ENCODE peak calls at places on chromosomes 1 and 21, in four cellular contexts. Y is GM12878, H is K562, Z is H1. K is an unnamed sample.

GRCh38 chr1:25573961-25574360 is 30.6 kb downstream of the LDLRAP1 start:
- DNase-seq in Y (no peak), H (no peak), Z (no peak), K (no peak)

GRCh38 chr1:178243119-178243518 is 149.2 kb downstream of the RASAL2 start:
- DNase-seq in Y (no peak), H (no peak), Z (no peak), K (no peak)

GRCh38 chr21:26637346-26637745 is 64.3 kb upstream of the CYYR1 start:
- DNase-seq in Y (no peak), H (no peak), Z (no peak), K (no peak)

GRCh38 chr1:32992489-32993214 is 28.0 kb upstream of the RNF19B start:
- DNase-seq in Y (peak; percentile 98), H (peak; percentile 67), Z (peak; percentile 66), K (peak; percentile 26)

GRCh38 chr1:24906760-24907490 is 23.2 kb downstream of the RUNX3 start:
- DNase-seq in Y (no peak), H (no peak), Z (peak; percentile 41), K (no peak)

GRCh38 chr1:180250499-180250770 is 20.4 kb downstream of the LHX4 start:
- DNase-seq in Y (no peak), H (no peak), Z (no peak), K (no peak)

GRCh38 chr1:234213576-234214128 is 159.6 kb upstream of the COA6 start:
- DNase-seq in Y (no peak), H (no peak), Z (no peak), K (no peak)

GRCh38 chr1:108050134-108050533 is 85.2 kb upstream of the VAV3 start:
- DNase-seq in Y (no peak), H (no peak), Z (no peak), K (no peak)

GRCh38 chr1:51955797-51956527 is 34.5 kb downstream of the RAB3B start:
- DNase-seq in Y (peak; percentile 41), H (no peak), Z (no peak), K (no peak)

GRCh38 chr1:19096036-19096833 is 113.8 kb downstream of the UBR4 start:
- DNase-seq in Y (no peak), H (peak; percentile 28), Z (no peak), K (peak; percentile 24)

GRCh38 chr1:213041443-213041842 is 9.6 kb upstream of the RPS6KC1 start:
- DNase-seq in Y (no peak), H (no peak), Z (no peak), K (no peak)

GRCh38 chr1:236063919-236064673 is 794 bp downstream of the NID1 start:
- DNase-seq in Y (no peak), H (no peak), Z (peak; percentile 61), K (peak; percentile 94)

GRCh38 chr1:207825719-207826556 is 74.1 kb downstream of the CD46 start:
- DNase-seq in Y (peak; percentile 98), H (peak; percentile 86), Z (no peak), K (peak; percentile 10)

GRCh38 chr1:77382361-77382760 is 100.5 kb downstream of the AK5 start:
- DNase-seq in Y (no peak), H (no peak), Z (no peak), K (no peak)

GRCh38 chr21:39972471-39972870 is 105.2 kb downstream of the PCP4 start:
- DNase-seq in Y (no peak), H (no peak), Z (no peak), K (no peak)

GRCh38 chr1:225877570-225877969 is 4.6 kb downstream of the TMEM63A start:
- DNase-seq in Y (no peak), H (peak; percentile 63), Z (peak; percentile 80), K (peak; percentile 42)

GRCh38 chr1:167401260-167401873 is 117.0 kb downstream of the CD247 start:
- DNase-seq in Y (peak; percentile 11), H (peak; percentile 63), Z (no peak), K (peak; percentile 39)

GRCh38 chr21:26137379-26138060 is 33.0 kb downstream of the APP start:
- DNase-seq in Y (no peak), H (no peak), Z (no peak), K (no peak)

GRCh38 chr21:29316806-29317205 is 18.1 kb downstream of the BACH1 start:
- DNase-seq in Y (no peak), H (peak; percentile 53), Z (no peak), K (no peak)

GRCh38 chr1:1779691-1780597 is 1.7 kb upstream of the NADK start:
- DNase-seq in Y (peak; percentile 80), H (peak; percentile 73), Z (peak; percentile 63), K (no peak)

GRCh38 chr1:7385471-7386225 is 385.4 kb upstream of the VAMP3 start:
- DNase-seq in Y (no peak), H (no peak), Z (peak; percentile 38), K (no peak)

GRCh38 chr21:17532292-17532691 is 19.4 kb downstream of the CXADR start:
- DNase-seq in Y (no peak), H (no peak), Z (no peak), K (no peak)

GRCh38 chr1:183093821-183094287 is 70.6 kb downstream of the LAMC1 start:
- DNase-seq in Y (no peak), H (no peak), Z (no peak), K (no peak)

GRCh38 chr1:31750858-31751638 is 13.1 kb downstream of the ADGRB2 start:
- DNase-seq in Y (no peak), H (no peak), Z (no peak), K (no peak)

GRCh38 chr21:35051287-35051818 is 2.3 kb upstream of the RUNX1 start:
- DNase-seq in Y (no peak), H (peak; percentile 91), Z (peak; percentile 79), K (peak; percentile 82)

GRCh38 chr1:226441629-226442028 is 33.7 kb upstream of the PARP1 start:
- DNase-seq in Y (no peak), H (no peak), Z (no peak), K (no peak)

GRCh38 chr1:37006132-37006868 is 28.0 kb downstream of the GRIK3 start:
- DNase-seq in Y (no peak), H (no peak), Z (no peak), K (no peak)

GRCh38 chr21:31447477-31447876 is 103.4 kb upstream of the TIAM1 start:
- DNase-seq in Y (no peak), H (no peak), Z (no peak), K (no peak)

GRCh38 chr1:181504294-181505115 is 21.2 kb downstream of the CACNA1E start:
- DNase-seq in Y (peak; percentile 74), H (peak; percentile 71), Z (peak; percentile 52), K (peak; percentile 48)

GRCh38 chr1:4411862-4412261 is 242.5 kb upstream of the AJAP1 start:
- DNase-seq in Y (no peak), H (no peak), Z (no peak), K (no peak)

GRCh38 chr21:42959754-42960153 is 14.6 kb upstream of the PKNOX1 start:
- DNase-seq in Y (no peak), H (no peak), Z (no peak), K (no peak)

DNA sequence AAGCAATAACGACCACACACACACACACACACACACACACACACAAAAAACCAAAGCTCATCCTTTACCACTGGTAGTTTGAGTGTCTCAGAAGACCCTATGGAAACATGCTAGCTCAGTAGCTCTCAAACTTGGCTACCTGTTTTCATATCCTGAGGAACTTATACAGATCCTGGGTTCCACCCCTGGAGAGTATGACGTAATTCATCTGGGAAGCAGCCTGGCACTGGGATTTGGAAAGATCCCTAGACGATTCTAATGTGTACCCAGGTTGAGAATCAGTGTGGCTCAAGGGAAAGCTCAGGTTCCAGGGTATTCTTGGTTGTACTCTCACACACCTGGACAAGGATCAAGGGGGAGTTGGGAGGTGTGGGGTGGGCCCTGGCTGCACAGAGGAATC is 85.9 kb downstream of the SELENOF start:
- DNase-seq in Y (no peak), H (no peak), Z (no peak), K (no peak)
- TF ChIP-seq SIN3A in Y (no peak), H (no peak), Z (no peak), K (no peak)

DNA sequence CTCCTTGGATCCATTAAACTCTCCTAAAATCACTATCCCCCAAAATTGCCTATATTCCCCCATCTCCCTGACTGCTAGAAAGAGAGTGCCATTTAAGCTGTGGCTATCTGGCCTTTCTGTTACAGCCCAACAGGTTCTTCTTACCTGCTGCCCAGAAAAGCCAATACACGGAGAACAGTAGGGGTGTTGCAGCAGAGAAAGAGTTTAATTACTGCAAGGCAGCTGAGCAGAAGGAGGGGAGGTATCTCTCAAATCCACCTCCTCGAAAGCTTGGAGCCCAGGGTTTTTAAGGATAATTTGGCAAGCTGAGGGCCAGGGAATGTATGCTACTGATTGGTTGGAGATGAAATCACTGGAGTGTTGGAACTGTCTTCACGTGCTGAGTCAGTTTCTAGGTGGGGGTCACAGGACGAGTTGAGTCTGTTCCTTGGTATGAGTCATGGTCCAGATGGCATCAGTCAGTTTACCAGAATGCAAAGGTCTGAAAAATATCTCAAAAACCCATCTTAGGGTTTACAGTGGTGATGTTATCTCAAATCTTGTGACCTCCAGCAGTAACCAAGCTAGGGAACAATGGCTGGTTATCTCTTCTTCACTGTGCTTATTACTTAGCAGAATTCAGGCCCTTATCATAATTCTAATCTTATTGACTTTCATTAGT is 89.8 kb downstream of the SMYD3 start:
- DNase-seq in Y (no peak), H (no peak), Z (no peak), K (no peak)
- TF ChIP-seq HDAC2 in Y (no peak), H (no peak), Z (no peak), K (no peak)

GRCh38 chr1:218837051-218837450 is 336.6 kb upstream of the LYPLAL1 start:
- DNase-seq in Y (no peak), H (no peak), Z (no peak), K (no peak)
- TF ChIP-seq SIN3A in Y (no peak), H (no peak), Z (no peak), K (no peak)

DNA sequence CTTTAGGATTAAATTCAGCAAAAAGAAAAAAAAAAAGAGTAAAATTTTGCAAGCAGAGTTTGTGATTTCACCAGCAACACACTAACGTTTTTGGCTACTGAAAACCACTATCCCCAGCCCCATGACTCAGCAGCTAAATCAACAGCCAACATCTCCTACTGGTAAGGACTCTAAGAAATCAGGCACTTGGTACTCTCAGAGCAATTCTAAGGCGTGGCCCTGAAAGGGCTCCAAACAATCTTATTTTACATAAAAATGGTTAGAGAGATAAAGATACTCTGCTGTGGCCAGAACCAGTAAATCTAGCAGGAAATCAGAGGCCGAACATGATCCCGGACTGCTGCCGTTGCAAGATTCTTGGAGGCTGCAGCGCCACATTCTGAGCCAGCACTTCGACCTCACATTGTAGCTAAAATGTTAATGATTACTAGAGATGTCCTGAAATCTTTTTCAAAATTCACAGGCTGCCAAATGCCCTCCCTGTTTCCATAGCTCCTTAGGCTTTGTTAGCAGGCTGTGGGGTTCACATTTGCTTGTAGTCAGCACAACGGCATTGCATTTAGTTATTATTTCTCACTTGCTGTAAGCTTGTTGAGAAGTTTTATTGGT is 1.7 kb upstream of the ENO1 start:
- DNase-seq in Y (no peak), H (peak; percentile 85), Z (no peak), K (peak; percentile 76)
- TF ChIP-seq HDAC2 in Y (no peak), H (peak; percentile 99), Z (no peak), K (peak; percentile 36)

GRCh38 chr21:36325373-36326010 is 5.5 kb downstream of the MORC3 start:
- DNase-seq in Y (no peak), H (no peak), Z (no peak), K (peak; percentile 42)

DNA sequence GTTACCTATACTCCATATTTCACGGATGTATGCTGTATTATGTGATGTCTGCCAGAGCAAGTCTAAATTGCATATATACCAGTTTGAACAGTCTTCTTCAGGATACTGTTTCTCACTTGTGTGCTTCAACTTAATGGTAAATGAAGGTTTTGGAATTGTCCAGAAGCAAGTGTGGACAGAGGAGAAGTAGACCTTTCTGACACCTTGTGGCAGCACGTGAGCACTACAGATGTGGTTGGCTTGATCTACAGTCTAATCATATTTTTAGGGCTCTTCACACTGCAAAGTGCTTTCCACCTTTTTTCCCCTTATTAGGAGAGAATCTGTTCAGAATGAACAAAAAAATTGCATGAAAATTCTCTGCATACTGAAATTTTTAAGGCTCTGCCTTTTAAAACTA is 10.9 kb downstream of the MORC3 start:
- DNase-seq in Y (peak; percentile 16), H (peak; percentile 64), Z (no peak), K (peak; percentile 51)
- TF ChIP-seq SIN3A in Y (no peak), H (no peak), Z (no peak), K (no peak)